ENCODE peak calls at places on chromosomes 3 and 15, in seven cellular contexts. T is MCF 10A, X is type B pancreatic cell, C is pons, G is frontal cortex, Z is WTC11, W is upper lobe of left lung. Q is an unnamed sample.

GRCh38 chr3:13600950-13601691 is 52.2 kb downstream of the FBLN2 start:
- DNase-seq in T (peak; percentile 66), X (no peak), C (no peak), G (no peak), Z (no peak), W (no peak), Q (no peak)

GRCh38 chr3:37582117-37582516 is 279.6 kb upstream of the CTDSPL start:
- DNase-seq in T (no peak), X (no peak), C (no peak), G (no peak), Z (no peak), W (no peak), Q (no peak)

GRCh38 chr3:13167064-13167743 is 94.0 kb upstream of the IQSEC1 start:
- DNase-seq in T (no peak), X (no peak), C (no peak), G (no peak), Z (no peak), W (no peak), Q (no peak)

GRCh38 chr3:185825639-185826481 is 1.0 kb upstream of the IGF2BP2 start:
- DNase-seq in T (peak; percentile 61), X (peak; percentile 77), C (no peak), G (no peak), Z (peak; percentile 70), W (peak; percentile 90), Q (no peak)

GRCh38 chr3:194231840-194232832 is 96.2 kb downstream of the HES1 start:
- DNase-seq in T (peak; percentile 21), X (no peak), C (no peak), G (no peak), Z (peak; percentile 55), W (peak; percentile 43), Q (no peak)

GRCh38 chr15:70196314-70197291 is 98.9 kb upstream of the TLE3 start:
- DNase-seq in T (peak; percentile 99), X (no peak), C (no peak), G (no peak), Z (peak; percentile 81), W (peak; percentile 68), Q (peak; percentile 6)

GRCh38 chr3:186909078-186909853 is 21.1 kb upstream of the ST6GAL1 start:
- DNase-seq in T (no peak), X (no peak), C (no peak), G (no peak), Z (peak; percentile 50), W (no peak), Q (no peak)

GRCh38 chr3:99843590-99844260 is 26.1 kb downstream of the CMSS1 start:
- DNase-seq in T (no peak), X (no peak), C (no peak), G (no peak), Z (no peak), W (no peak), Q (no peak)

GRCh38 chr15:80977627-80978036 is 12.0 kb downstream of the MESD start:
- DNase-seq in T (peak; percentile 30), X (peak; percentile 74), C (peak; percentile 83), G (no peak), Z (peak; percentile 78), W (no peak), Q (no peak)

GRCh38 chr3:190495796-190496195 is 18.1 kb upstream of the IL1RAP start:
- DNase-seq in T (no peak), X (no peak), C (no peak), G (no peak), Z (no peak), W (no peak), Q (no peak)

GRCh38 chr15:67945951-67946700 is 106.3 kb upstream of the RNU6-1 start:
- DNase-seq in T (peak; percentile 87), X (peak; percentile 77), C (peak; percentile 20), G (no peak), Z (peak; percentile 60), W (no peak), Q (no peak)

GRCh38 chr15:51720201-51720995 is 17.1 kb downstream of the LYSMD2 start:
- DNase-seq in T (no peak), X (no peak), C (no peak), G (no peak), Z (no peak), W (no peak), Q (no peak)

GRCh38 chr3:133591271-133591742 is 17.8 kb downstream of the CDV3 start:
- DNase-seq in T (peak; percentile 54), X (no peak), C (no peak), G (no peak), Z (no peak), W (no peak), Q (no peak)

GRCh38 chr3:45910892-45911291 is 24.5 kb downstream of the CCR9 start:
- DNase-seq in T (no peak), X (no peak), C (no peak), G (no peak), Z (no peak), W (no peak), Q (no peak)

GRCh38 chr3:197516517-197516889 is 39.3 kb downstream of the BDH1 start:
- DNase-seq in T (peak; percentile 97), X (no peak), C (no peak), G (no peak), Z (no peak), W (no peak), Q (no peak)

GRCh38 chr3:61948699-61949305 is 387.4 kb downstream of the PTPRG start:
- DNase-seq in T (no peak), X (no peak), C (no peak), G (no peak), Z (no peak), W (no peak), Q (no peak)

GRCh38 chr3:169264711-169265110 is 398.8 kb downstream of the MECOM start:
- DNase-seq in T (peak; percentile 72), X (no peak), C (peak; percentile 23), G (no peak), Z (no peak), W (no peak), Q (no peak)

GRCh38 chr15:98881526-98882517 is 125.8 kb downstream of the PGPEP1L start:
- DNase-seq in T (peak; percentile 75), X (no peak), C (peak; percentile 68), G (no peak), Z (no peak), W (no peak), Q (no peak)

GRCh38 chr3:86175593-86175992 is 815.4 kb downstream of the VGLL3 start:
- DNase-seq in T (no peak), X (no peak), C (no peak), G (no peak), Z (peak; percentile 22), W (no peak), Q (no peak)

GRCh38 chr15:57696146-57696545 is 10.4 kb upstream of the POLR2M start:
- DNase-seq in T (no peak), X (no peak), C (no peak), G (no peak), Z (no peak), W (no peak), Q (no peak)

GRCh38 chr3:153666911-153667310 is 454.3 kb upstream of the ARHGEF26 start:
- DNase-seq in T (no peak), X (no peak), C (no peak), G (no peak), Z (no peak), W (no peak), Q (no peak)

GRCh38 chr3:186949281-186949982 is 19.1 kb downstream of the ST6GAL1 start:
- DNase-seq in T (peak; percentile 22), X (no peak), C (no peak), G (no peak), Z (no peak), W (no peak), Q (no peak)

GRCh38 chr3:186705882-186706780 is 11.0 kb upstream of the KNG1 start:
- DNase-seq in T (no peak), X (no peak), C (no peak), G (no peak), Z (no peak), W (no peak), Q (no peak)

GRCh38 chr3:65406470-65406869 is 632.2 kb downstream of the MAGI1 start:
- DNase-seq in T (peak; percentile 74), X (no peak), C (no peak), G (no peak), Z (no peak), W (no peak), Q (no peak)

GRCh38 chr3:49871536-49872157 is 1.9 kb upstream of the CAMKV start:
- DNase-seq in T (no peak), X (no peak), C (no peak), G (no peak), Z (no peak), W (no peak), Q (no peak)

GRCh38 chr3:155370764-155371503 is 77.5 kb upstream of the STRIT1 start:
- DNase-seq in T (no peak), X (no peak), C (no peak), G (no peak), Z (no peak), W (no peak), Q (no peak)

GRCh38 chr3:173912126-173912525 is 514.6 kb downstream of the NLGN1 start:
- DNase-seq in T (no peak), X (no peak), C (no peak), G (no peak), Z (no peak), W (no peak), Q (peak; percentile 18)

GRCh38 chr3:61629442-61629841 is 68.1 kb downstream of the PTPRG start:
- DNase-seq in T (no peak), X (no peak), C (no peak), G (no peak), Z (no peak), W (no peak), Q (no peak)

GRCh38 chr15:67805871-67806538 is 19.3 kb upstream of the SKOR1 start:
- DNase-seq in T (no peak), X (no peak), C (no peak), G (no peak), Z (no peak), W (peak; percentile 29), Q (no peak)

GRCh38 chr3:127304121-127304744 is 16.4 kb upstream of the PRR20G start:
- DNase-seq in T (peak; percentile 96), X (no peak), C (no peak), G (no peak), Z (peak; percentile 45), W (peak; percentile 86), Q (no peak)

GRCh38 chr3:86954226-86954625 is 36.7 kb downstream of the VGLL3 start:
- DNase-seq in T (peak; percentile 62), X (no peak), C (no peak), G (no peak), Z (no peak), W (no peak), Q (no peak)